ENCODE peak calls at places on chromosome 10, in five cellular contexts. W is HepG2; T is CD8-positive, alpha-beta T cell; C is cardiac fibroblast; D is A549. R is an unnamed sample.

GRCh38 chr10:122282253-122282671 is 11.2 kb downstream of the BTBD16 start:
- DNase-seq in C (peak; percentile 30), D (no peak), W (no peak), T (no peak), R (peak; percentile 34)

GRCh38 chr10:129884390-129884779 is 79.7 kb downstream of the EBF3 start:
- DNase-seq in T (no peak), D (no peak), C (no peak), W (no peak), R (no peak)

GRCh38 chr10:32139223-32140073 is 83.2 kb upstream of the KIF5B start:
- DNase-seq in C (peak; percentile 93), W (peak; percentile 57), T (no peak), D (peak; percentile 93), R (peak; percentile 93)

GRCh38 chr10:128103229-128103714 is 23.0 kb downstream of the MKI67 start:
- DNase-seq in D (no peak), T (peak; percentile 74), W (no peak), C (no peak), R (no peak)

GRCh38 chr10:6009961-6010360 is 32.6 kb upstream of the IL15RA start:
- DNase-seq in C (peak; percentile 46), D (no peak), W (no peak), T (no peak), R (no peak)

GRCh38 chr10:102608487-102608886 is 35.8 kb upstream of the TRIM8 start:
- DNase-seq in W (no peak), T (no peak), C (no peak), D (no peak), R (no peak)

GRCh38 chr10:3542185-3542611 is 242.8 kb downstream of the KLF6 start:
- DNase-seq in C (peak; percentile 81), T (no peak), D (no peak), W (no peak), R (peak; percentile 38)

GRCh38 chr10:32985781-32986350 is 27.8 kb upstream of the ITGB1 start:
- DNase-seq in W (peak; percentile 76), D (no peak), C (peak; percentile 95), T (no peak), R (peak; percentile 83)

GRCh38 chr10:75957721-75958120 is 526.3 kb downstream of the LRMDA start:
- DNase-seq in T (no peak), W (no peak), D (no peak), C (no peak), R (no peak)

GRCh38 chr10:98244586-98244985 is 23.4 kb downstream of the LOXL4 start:
- DNase-seq in D (no peak), T (no peak), W (no peak), C (no peak), R (no peak)

DNA sequence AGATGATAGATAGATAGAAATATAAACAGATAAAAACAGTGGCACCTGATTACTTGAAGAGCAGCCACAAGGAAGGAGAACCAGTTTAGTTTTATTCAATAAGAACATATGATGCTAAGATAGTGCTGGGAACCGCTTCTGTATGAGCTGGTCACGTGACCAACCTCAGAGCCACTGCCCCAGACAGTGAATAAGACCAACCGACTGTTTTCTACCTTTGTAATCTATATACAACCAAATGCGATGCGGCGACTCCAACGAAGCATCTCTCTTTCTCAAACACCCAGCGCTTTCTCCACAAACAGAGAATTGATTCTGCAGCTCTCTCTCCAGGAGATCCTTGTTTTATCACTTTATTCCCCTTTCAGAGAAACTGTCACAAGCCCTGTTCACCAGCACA is 55.5 kb upstream of the JCAD start:
- DNase-seq in C (peak; percentile 47), T (no peak), D (no peak), W (no peak), R (peak; percentile 17)
- H3K4me3 ChIP-seq in C (no peak overlapping the region), T (no peak overlapping the region), D (no peak overlapping the region), W (no peak overlapping the region), R (no peak overlapping the region)

GRCh38 chr10:112628951-112629604 is 182.1 kb downstream of the VTI1A start:
- DNase-seq in T (no peak), W (no peak), D (no peak), C (peak; percentile 49), R (no peak)

GRCh38 chr10:112622786-112623185 is 175.8 kb downstream of the VTI1A start:
- DNase-seq in C (peak; percentile 25), D (no peak), T (no peak), W (no peak), R (no peak)

DNA sequence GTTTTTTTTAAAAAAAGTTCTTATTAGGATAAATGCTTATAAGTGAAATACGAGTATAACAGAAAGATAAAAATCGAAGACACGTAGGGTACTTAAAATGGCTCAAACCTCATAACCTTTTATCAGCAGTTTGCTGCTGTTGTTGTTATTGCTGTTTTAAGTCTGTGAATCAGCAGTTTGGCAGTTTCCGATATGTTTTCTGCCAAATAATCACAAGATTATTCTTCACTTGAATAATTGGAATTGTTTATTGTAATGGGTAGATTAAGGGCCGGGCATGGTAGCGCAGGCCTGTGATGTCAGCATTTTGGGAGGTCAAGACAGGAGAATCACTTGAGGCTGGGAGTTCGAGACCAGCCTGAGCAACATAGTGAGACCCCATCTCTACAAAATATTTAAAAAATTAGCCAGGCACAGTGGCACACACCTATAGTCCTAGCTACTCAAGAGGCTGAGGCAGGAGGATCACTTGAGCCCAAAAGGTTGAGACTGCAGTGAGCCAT is 177.6 kb downstream of the VTI1A start:
- DNase-seq in W (no peak), T (no peak), C (peak; percentile 50), D (no peak), R (no peak)
- TF ChIP-seq CTCF in W (no peak), T (no peak), C (no peak), D (no peak), R (no peak)

GRCh38 chr10:80458638-80459037 is 4.5 kb downstream of the TSPAN14 start:
- DNase-seq in W (no peak), D (no peak), T (no peak), C (no peak), R (no peak)
- H3K4me3 ChIP-seq in W (no peak overlapping the region), D (peak overlapping the region; percentile 12), T (peak overlapping the region; percentile 51), C (no peak overlapping the region), R (no peak overlapping the region)

GRCh38 chr10:15898046-15898445 is 37.7 kb upstream of the MINDY3 start:
- DNase-seq in W (no peak), T (no peak), D (no peak), C (peak; percentile 22), R (peak; percentile 7)
- TF ChIP-seq CTCF in W (no peak), T (peak; percentile 31), D (no peak), C (peak; percentile 45), R (peak; percentile 26)

DNA sequence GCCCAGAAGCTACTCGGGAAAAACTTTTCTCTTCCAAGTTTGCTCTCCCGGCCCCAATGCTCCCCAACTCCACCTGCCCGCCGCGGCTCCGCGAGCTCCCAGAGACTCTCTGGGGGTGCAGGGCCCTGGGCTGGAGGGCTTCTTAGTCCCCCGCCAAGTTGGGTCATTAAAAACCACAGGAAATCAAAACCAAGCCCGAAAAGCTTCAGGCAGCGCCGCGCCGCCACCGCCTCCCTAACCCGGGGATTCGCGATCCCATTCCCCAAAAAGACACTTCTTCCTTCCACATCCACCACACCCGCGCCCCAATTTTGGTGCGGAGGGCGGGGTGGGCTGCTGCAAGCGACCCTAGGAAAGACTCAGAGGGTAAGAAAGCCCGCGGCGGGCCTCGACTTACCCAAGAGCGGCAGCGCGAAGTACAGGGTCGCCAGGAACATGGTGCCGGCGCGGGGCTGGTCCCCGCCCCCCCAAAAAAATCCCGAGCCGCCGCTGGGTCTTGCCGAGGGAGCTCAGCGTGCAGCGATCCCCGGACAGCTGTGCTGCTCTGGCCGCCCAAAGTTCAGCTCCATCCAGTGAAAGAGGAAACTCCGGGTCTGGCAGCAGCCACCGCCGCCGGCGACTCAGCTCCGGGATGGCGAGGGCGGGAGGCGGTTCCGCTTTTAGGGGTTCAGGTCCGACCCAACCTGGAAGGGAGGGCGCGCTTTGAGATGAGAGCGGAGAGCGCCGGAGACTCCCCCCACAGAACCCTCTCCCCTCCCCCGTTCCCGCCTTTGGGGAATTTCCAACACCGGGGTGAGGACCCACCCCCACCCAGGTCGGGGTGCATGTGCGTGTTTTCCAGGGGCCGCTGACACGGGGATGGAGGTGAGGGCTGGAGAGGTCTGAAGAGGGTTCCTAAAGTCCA is 1.2 kb downstream of the GFRA1 start:
- DNase-seq in W (no peak), C (peak; percentile 6), T (no peak), D (peak; percentile 31), R (no peak)
- H3K4me3 ChIP-seq in W (no peak overlapping the region), C (peak overlapping the region; percentile 38), T (no peak overlapping the region), D (peak overlapping the region; percentile 68), R (peak overlapping the region; percentile 63)

DNA sequence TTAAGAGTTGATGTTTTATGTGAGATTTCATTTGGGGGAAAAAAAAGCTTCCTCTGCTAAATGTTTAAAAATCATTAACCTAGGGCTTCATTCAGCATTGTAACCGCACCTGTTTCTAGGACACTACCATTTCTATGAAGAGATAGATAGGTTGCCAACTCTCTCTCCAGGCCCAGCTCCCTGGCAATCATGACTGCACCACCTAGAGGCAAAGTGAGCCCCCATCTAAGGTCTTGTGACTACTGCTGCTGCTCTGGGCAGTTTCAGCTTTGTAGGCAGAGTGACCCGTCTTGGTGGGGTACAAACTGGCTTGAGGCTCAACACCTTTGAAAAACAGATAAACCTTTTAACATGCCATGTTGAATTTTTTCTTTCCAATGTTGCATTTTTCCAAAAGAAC is 27.3 kb upstream of the MRC1 start:
- DNase-seq in D (no peak), C (no peak), W (peak; percentile 20), T (no peak), R (no peak)
- TF ChIP-seq CTCF in D (no peak), C (no peak), W (no peak), T (no peak), R (peak; percentile 32)

GRCh38 chr10:19918800-19919199 is 102.6 kb downstream of the PLXDC2 start:
- DNase-seq in D (no peak), T (no peak), C (peak; percentile 55), W (peak; percentile 13), R (peak; percentile 81)

GRCh38 chr10:19915816-19916215 is 99.6 kb downstream of the PLXDC2 start:
- DNase-seq in W (no peak), D (no peak), T (no peak), C (no peak), R (no peak)

GRCh38 chr10:19920075-19920726 is 104.0 kb downstream of the PLXDC2 start:
- DNase-seq in W (no peak), D (no peak), T (no peak), C (no peak), R (no peak)

GRCh38 chr10:19915125-19915524 is 98.9 kb downstream of the PLXDC2 start:
- DNase-seq in W (no peak), T (no peak), C (no peak), D (no peak), R (no peak)

DNA sequence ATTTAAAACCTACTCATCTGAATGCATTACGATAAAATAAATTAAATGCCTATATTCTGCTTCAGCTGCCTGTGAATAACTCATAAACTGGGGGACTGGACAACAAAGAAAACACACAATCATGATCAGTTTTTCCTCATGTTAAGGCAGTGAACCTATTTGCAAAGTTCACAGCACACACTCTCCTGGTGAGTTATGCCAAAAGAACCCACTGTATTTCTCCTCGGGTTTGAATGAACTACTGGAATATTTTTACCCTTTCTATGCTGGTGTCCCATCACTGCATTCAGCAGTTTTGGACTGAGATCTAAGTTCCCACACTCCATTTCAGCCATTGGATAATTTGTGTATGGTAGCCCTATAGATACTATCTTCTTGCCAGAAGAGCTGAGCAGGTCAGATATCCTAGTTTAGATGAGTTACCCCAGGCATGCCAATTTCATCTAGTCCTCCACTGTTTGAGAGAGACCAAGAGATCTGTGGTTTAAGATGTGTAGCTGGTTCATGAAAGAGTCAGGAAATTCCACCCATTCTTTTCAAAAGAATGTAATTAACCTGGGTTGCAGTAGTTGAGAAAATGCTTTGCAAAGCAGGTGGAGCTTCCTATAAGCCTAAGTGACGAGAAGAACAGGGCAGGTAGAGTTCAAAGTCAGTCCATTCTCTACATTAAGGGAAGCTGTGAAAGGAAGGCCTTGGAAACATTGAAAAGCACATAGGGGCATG is 101.7 kb downstream of the PLXDC2 start:
- DNase-seq in W (no peak), T (no peak), D (no peak), C (no peak), R (no peak)
- H3K4me3 ChIP-seq in W (no peak overlapping the region), T (no peak overlapping the region), D (no peak overlapping the region), C (no peak overlapping the region), R (no peak overlapping the region)